ENCODE peak calls at places on chromosome 5, in nine cellular contexts. One of them, this sample, is unnamed.

GRCh38 chr5:172770675-172771438 is at the start of gene DUSP1:
- DNase-seq in activated CD4-positive, alpha-beta T cell treated with anti-CD3 and anti-CD28 coated beads, Interleukin-2, amount 10 ng/mL, durations not matched to agents 7 days and 5 days: peak
- DNase-seq in stimulated activated CD8-positive, alpha-beta memory T cell treated with anti-CD3 and anti-CD28 coated beads, Interleukin-12 subunit alpha, Interleukin-12 subunit beta, amount 100 ng/mL, for 1 hour: peak
- DNase-seq in stimulated activated CD4-positive, alpha-beta T cell treated with anti-CD3 and anti-CD28 coated beads, Interleukin-4, amount 100 ng/mL, for 1 hour: peak
- DNase-seq in EL: peak
- DNase-seq in transverse colon: peak
- DNase-seq in amniotic stem cell: peak
- DNase-seq in activated T-cell treated with anti-CD3 and anti-CD28 coated beads, Interleukin-2, amount 50 U/mL, for 48 hours: peak
- DNase-seq in NCI-H1930: peak
- DNase-seq in this sample: peak

GRCh38 chr5:135329913-135330797 is 68.9 kb downstream of the MACROH2A1 start:
- DNase-seq in amniotic stem cell: no peak
- DNase-seq in stimulated activated CD4-positive, alpha-beta T cell treated with anti-CD3 and anti-CD28 coated beads, Interleukin-4, amount 100 ng/mL, for 1 hour: no peak
- DNase-seq in EL: no peak
- DNase-seq in transverse colon: no peak
- DNase-seq in stimulated activated CD8-positive, alpha-beta memory T cell treated with anti-CD3 and anti-CD28 coated beads, Interleukin-12 subunit alpha, Interleukin-12 subunit beta, amount 100 ng/mL, for 1 hour: no peak
- DNase-seq in activated T-cell treated with anti-CD3 and anti-CD28 coated beads, Interleukin-2, amount 50 U/mL, for 48 hours: no peak
- DNase-seq in NCI-H1930: no peak
- DNase-seq in activated CD4-positive, alpha-beta T cell treated with anti-CD3 and anti-CD28 coated beads, Interleukin-2, amount 10 ng/mL, durations not matched to agents 7 days and 5 days: no peak
- DNase-seq in this sample: no peak

GRCh38 chr5:71816307-71816706 is 97.2 kb downstream of the CARTPT start:
- DNase-seq in transverse colon: no peak
- DNase-seq in amniotic stem cell: no peak
- DNase-seq in activated CD4-positive, alpha-beta T cell treated with anti-CD3 and anti-CD28 coated beads, Interleukin-2, amount 10 ng/mL, durations not matched to agents 7 days and 5 days: no peak
- DNase-seq in activated T-cell treated with anti-CD3 and anti-CD28 coated beads, Interleukin-2, amount 50 U/mL, for 48 hours: no peak
- DNase-seq in stimulated activated CD8-positive, alpha-beta memory T cell treated with anti-CD3 and anti-CD28 coated beads, Interleukin-12 subunit alpha, Interleukin-12 subunit beta, amount 100 ng/mL, for 1 hour: no peak
- DNase-seq in stimulated activated CD4-positive, alpha-beta T cell treated with anti-CD3 and anti-CD28 coated beads, Interleukin-4, amount 100 ng/mL, for 1 hour: no peak
- DNase-seq in NCI-H1930: no peak
- DNase-seq in EL: no peak
- DNase-seq in this sample: no peak

GRCh38 chr5:62948294-62948693 is 369.7 kb downstream of the LRRC70 start:
- DNase-seq in amniotic stem cell: no peak
- DNase-seq in activated T-cell treated with anti-CD3 and anti-CD28 coated beads, Interleukin-2, amount 50 U/mL, for 48 hours: no peak
- DNase-seq in NCI-H1930: no peak
- DNase-seq in activated CD4-positive, alpha-beta T cell treated with anti-CD3 and anti-CD28 coated beads, Interleukin-2, amount 10 ng/mL, durations not matched to agents 7 days and 5 days: no peak
- DNase-seq in stimulated activated CD4-positive, alpha-beta T cell treated with anti-CD3 and anti-CD28 coated beads, Interleukin-4, amount 100 ng/mL, for 1 hour: no peak
- DNase-seq in stimulated activated CD8-positive, alpha-beta memory T cell treated with anti-CD3 and anti-CD28 coated beads, Interleukin-12 subunit alpha, Interleukin-12 subunit beta, amount 100 ng/mL, for 1 hour: no peak
- DNase-seq in transverse colon: no peak
- DNase-seq in EL: no peak
- DNase-seq in this sample: no peak

GRCh38 chr5:56415356-56415765 is 182.2 kb upstream of the ANKRD55 start:
- DNase-seq in activated T-cell treated with anti-CD3 and anti-CD28 coated beads, Interleukin-2, amount 50 U/mL, for 48 hours: no peak
- DNase-seq in amniotic stem cell: no peak
- DNase-seq in stimulated activated CD8-positive, alpha-beta memory T cell treated with anti-CD3 and anti-CD28 coated beads, Interleukin-12 subunit alpha, Interleukin-12 subunit beta, amount 100 ng/mL, for 1 hour: no peak
- DNase-seq in NCI-H1930: no peak
- DNase-seq in transverse colon: peak
- DNase-seq in EL: peak
- DNase-seq in activated CD4-positive, alpha-beta T cell treated with anti-CD3 and anti-CD28 coated beads, Interleukin-2, amount 10 ng/mL, durations not matched to agents 7 days and 5 days: no peak
- DNase-seq in stimulated activated CD4-positive, alpha-beta T cell treated with anti-CD3 and anti-CD28 coated beads, Interleukin-4, amount 100 ng/mL, for 1 hour: no peak
- DNase-seq in this sample: no peak

GRCh38 chr5:95915999-95916686 is 45.5 kb downstream of the ELL2 start:
- DNase-seq in stimulated activated CD4-positive, alpha-beta T cell treated with anti-CD3 and anti-CD28 coated beads, Interleukin-4, amount 100 ng/mL, for 1 hour: no peak
- DNase-seq in EL: no peak
- DNase-seq in NCI-H1930: no peak
- DNase-seq in stimulated activated CD8-positive, alpha-beta memory T cell treated with anti-CD3 and anti-CD28 coated beads, Interleukin-12 subunit alpha, Interleukin-12 subunit beta, amount 100 ng/mL, for 1 hour: no peak
- DNase-seq in amniotic stem cell: no peak
- DNase-seq in activated T-cell treated with anti-CD3 and anti-CD28 coated beads, Interleukin-2, amount 50 U/mL, for 48 hours: no peak
- DNase-seq in activated CD4-positive, alpha-beta T cell treated with anti-CD3 and anti-CD28 coated beads, Interleukin-2, amount 10 ng/mL, durations not matched to agents 7 days and 5 days: no peak
- DNase-seq in transverse colon: no peak
- DNase-seq in this sample: no peak

GRCh38 chr5:180206993-180207392 is 2.0 kb downstream of the RASGEF1C start:
- DNase-seq in amniotic stem cell: no peak
- DNase-seq in NCI-H1930: no peak
- DNase-seq in EL: no peak
- DNase-seq in stimulated activated CD4-positive, alpha-beta T cell treated with anti-CD3 and anti-CD28 coated beads, Interleukin-4, amount 100 ng/mL, for 1 hour: no peak
- DNase-seq in transverse colon: no peak
- DNase-seq in activated T-cell treated with anti-CD3 and anti-CD28 coated beads, Interleukin-2, amount 50 U/mL, for 48 hours: no peak
- DNase-seq in stimulated activated CD8-positive, alpha-beta memory T cell treated with anti-CD3 and anti-CD28 coated beads, Interleukin-12 subunit alpha, Interleukin-12 subunit beta, amount 100 ng/mL, for 1 hour: no peak
- DNase-seq in activated CD4-positive, alpha-beta T cell treated with anti-CD3 and anti-CD28 coated beads, Interleukin-2, amount 10 ng/mL, durations not matched to agents 7 days and 5 days: no peak
- DNase-seq in this sample: no peak

GRCh38 chr5:179120951-179121666 is 60.9 kb downstream of the ZNF354C start:
- DNase-seq in transverse colon: no peak
- DNase-seq in stimulated activated CD8-positive, alpha-beta memory T cell treated with anti-CD3 and anti-CD28 coated beads, Interleukin-12 subunit alpha, Interleukin-12 subunit beta, amount 100 ng/mL, for 1 hour: no peak
- DNase-seq in EL: no peak
- DNase-seq in activated T-cell treated with anti-CD3 and anti-CD28 coated beads, Interleukin-2, amount 50 U/mL, for 48 hours: no peak
- DNase-seq in amniotic stem cell: no peak
- DNase-seq in stimulated activated CD4-positive, alpha-beta T cell treated with anti-CD3 and anti-CD28 coated beads, Interleukin-4, amount 100 ng/mL, for 1 hour: no peak
- DNase-seq in NCI-H1930: no peak
- DNase-seq in activated CD4-positive, alpha-beta T cell treated with anti-CD3 and anti-CD28 coated beads, Interleukin-2, amount 10 ng/mL, durations not matched to agents 7 days and 5 days: no peak
- DNase-seq in this sample: no peak

GRCh38 chr5:149775785-149776184 is 45.7 kb downstream of the PPARGC1B start:
- DNase-seq in stimulated activated CD8-positive, alpha-beta memory T cell treated with anti-CD3 and anti-CD28 coated beads, Interleukin-12 subunit alpha, Interleukin-12 subunit beta, amount 100 ng/mL, for 1 hour: no peak
- DNase-seq in transverse colon: no peak
- DNase-seq in activated T-cell treated with anti-CD3 and anti-CD28 coated beads, Interleukin-2, amount 50 U/mL, for 48 hours: no peak
- DNase-seq in stimulated activated CD4-positive, alpha-beta T cell treated with anti-CD3 and anti-CD28 coated beads, Interleukin-4, amount 100 ng/mL, for 1 hour: no peak
- DNase-seq in amniotic stem cell: no peak
- DNase-seq in EL: peak
- DNase-seq in NCI-H1930: no peak
- DNase-seq in activated CD4-positive, alpha-beta T cell treated with anti-CD3 and anti-CD28 coated beads, Interleukin-2, amount 10 ng/mL, durations not matched to agents 7 days and 5 days: no peak
- DNase-seq in this sample: no peak

GRCh38 chr5:32420506-32420905 is 24.0 kb downstream of the ZFR start:
- DNase-seq in amniotic stem cell: peak
- DNase-seq in EL: peak
- DNase-seq in transverse colon: no peak
- DNase-seq in stimulated activated CD4-positive, alpha-beta T cell treated with anti-CD3 and anti-CD28 coated beads, Interleukin-4, amount 100 ng/mL, for 1 hour: no peak
- DNase-seq in NCI-H1930: no peak
- DNase-seq in stimulated activated CD8-positive, alpha-beta memory T cell treated with anti-CD3 and anti-CD28 coated beads, Interleukin-12 subunit alpha, Interleukin-12 subunit beta, amount 100 ng/mL, for 1 hour: no peak
- DNase-seq in activated T-cell treated with anti-CD3 and anti-CD28 coated beads, Interleukin-2, amount 50 U/mL, for 48 hours: no peak
- DNase-seq in activated CD4-positive, alpha-beta T cell treated with anti-CD3 and anti-CD28 coated beads, Interleukin-2, amount 10 ng/mL, durations not matched to agents 7 days and 5 days: no peak
- DNase-seq in this sample: no peak

GRCh38 chr5:15693036-15693728 is 193.2 kb downstream of the FBXL7 start:
- DNase-seq in EL: peak
- DNase-seq in transverse colon: no peak
- DNase-seq in stimulated activated CD4-positive, alpha-beta T cell treated with anti-CD3 and anti-CD28 coated beads, Interleukin-4, amount 100 ng/mL, for 1 hour: no peak
- DNase-seq in activated T-cell treated with anti-CD3 and anti-CD28 coated beads, Interleukin-2, amount 50 U/mL, for 48 hours: no peak
- DNase-seq in amniotic stem cell: no peak
- DNase-seq in stimulated activated CD8-positive, alpha-beta memory T cell treated with anti-CD3 and anti-CD28 coated beads, Interleukin-12 subunit alpha, Interleukin-12 subunit beta, amount 100 ng/mL, for 1 hour: no peak
- DNase-seq in activated CD4-positive, alpha-beta T cell treated with anti-CD3 and anti-CD28 coated beads, Interleukin-2, amount 10 ng/mL, durations not matched to agents 7 days and 5 days: no peak
- DNase-seq in NCI-H1930: no peak
- DNase-seq in this sample: no peak

GRCh38 chr5:773517-774264 is 10.8 kb downstream of the ZDHHC11B start:
- DNase-seq in EL: no peak
- DNase-seq in stimulated activated CD8-positive, alpha-beta memory T cell treated with anti-CD3 and anti-CD28 coated beads, Interleukin-12 subunit alpha, Interleukin-12 subunit beta, amount 100 ng/mL, for 1 hour: no peak
- DNase-seq in stimulated activated CD4-positive, alpha-beta T cell treated with anti-CD3 and anti-CD28 coated beads, Interleukin-4, amount 100 ng/mL, for 1 hour: no peak
- DNase-seq in amniotic stem cell: no peak
- DNase-seq in transverse colon: no peak
- DNase-seq in NCI-H1930: no peak
- DNase-seq in activated CD4-positive, alpha-beta T cell treated with anti-CD3 and anti-CD28 coated beads, Interleukin-2, amount 10 ng/mL, durations not matched to agents 7 days and 5 days: no peak
- DNase-seq in activated T-cell treated with anti-CD3 and anti-CD28 coated beads, Interleukin-2, amount 50 U/mL, for 48 hours: peak
- DNase-seq in this sample: peak

GRCh38 chr5:17132444-17133083 is 84.9 kb upstream of the BASP1 start:
- DNase-seq in transverse colon: no peak
- DNase-seq in amniotic stem cell: peak
- DNase-seq in NCI-H1930: peak
- DNase-seq in EL: peak
- DNase-seq in stimulated activated CD8-positive, alpha-beta memory T cell treated with anti-CD3 and anti-CD28 coated beads, Interleukin-12 subunit alpha, Interleukin-12 subunit beta, amount 100 ng/mL, for 1 hour: no peak
- DNase-seq in activated T-cell treated with anti-CD3 and anti-CD28 coated beads, Interleukin-2, amount 50 U/mL, for 48 hours: no peak
- DNase-seq in activated CD4-positive, alpha-beta T cell treated with anti-CD3 and anti-CD28 coated beads, Interleukin-2, amount 10 ng/mL, durations not matched to agents 7 days and 5 days: no peak
- DNase-seq in stimulated activated CD4-positive, alpha-beta T cell treated with anti-CD3 and anti-CD28 coated beads, Interleukin-4, amount 100 ng/mL, for 1 hour: no peak
- DNase-seq in this sample: no peak